ENCODE peak calls at places on chromosome 21, in six cellular contexts. P, F, K, V, Q and J are unnamed samples.

GRCh38 chr21:42027085-42027803 is 17.1 kb upstream of the ZBTB21 start:
- DNase-seq in P (no peak), F (no peak), K (no peak), V (no peak), Q (no peak), J (no peak)

GRCh38 chr21:31730687-31731111 is 1.2 kb downstream of the SCAF4 start:
- DNase-seq in P (peak; percentile 73), F (peak; percentile 88), K (no peak), V (no peak), Q (no peak), J (no peak)

GRCh38 chr21:42939581-42940413 is 14.4 kb upstream of the ERVH48-1 start:
- DNase-seq in P (peak; percentile 4), F (peak; percentile 35), K (peak; percentile 77), V (peak; percentile 48), Q (no peak), J (no peak)

GRCh38 chr21:36260030-36260787 is 59.8 kb upstream of the MORC3 start:
- DNase-seq in P (peak; percentile 34), F (peak; percentile 63), K (no peak), V (no peak), Q (no peak), J (no peak)

GRCh38 chr21:36710729-36711048 is 11.8 kb downstream of the SIM2 start:
- DNase-seq in P (no peak), F (peak; percentile 65), K (no peak), V (no peak), Q (no peak), J (peak; percentile 15)

GRCh38 chr21:28587748-28588147 is 404.9 kb downstream of the LTN1 start:
- DNase-seq in P (no peak), F (no peak), K (no peak), V (no peak), Q (no peak), J (no peak)

GRCh38 chr21:23639726-23640125 is 1967.6 kb downstream of the MRPL39 start:
- DNase-seq in P (no peak), F (no peak), K (no peak), V (no peak), Q (no peak), J (no peak)

GRCh38 chr21:41712201-41712600 is 54.7 kb downstream of the RIPK4 start:
- DNase-seq in P (peak; percentile 58), F (peak; percentile 85), K (peak; percentile 19), V (no peak), Q (no peak), J (no peak)

GRCh38 chr21:36027352-36027751 is 33.0 kb downstream of the SETD4 start:
- DNase-seq in P (no peak), F (no peak), K (no peak), V (no peak), Q (no peak), J (no peak)

GRCh38 chr21:31117046-31117916 is 79.0 kb upstream of the KRTAP19-8 start:
- DNase-seq in P (no peak), F (peak; percentile 55), K (no peak), V (no peak), Q (no peak), J (no peak)

GRCh38 chr21:19807231-19807630 is 1191.0 kb upstream of the NCAM2 start:
- DNase-seq in P (no peak), F (no peak), K (no peak), V (no peak), Q (no peak), J (no peak)

GRCh38 chr21:42156690-42157605 is 62.0 kb upstream of the ABCG1 start:
- DNase-seq in P (no peak), F (peak; percentile 39), K (no peak), V (no peak), Q (no peak), J (no peak)

GRCh38 chr21:17727361-17727760 is 91.8 kb downstream of the C21orf91 start:
- DNase-seq in P (no peak), F (no peak), K (no peak), V (no peak), Q (no peak), J (no peak)

GRCh38 chr21:36615274-36615964 is 83.5 kb upstream of the SIM2 start:
- DNase-seq in P (peak; percentile 53), F (peak; percentile 81), K (no peak), V (no peak), Q (no peak), J (no peak)

GRCh38 chr21:29299046-29299905 is 554 bp downstream of the BACH1 start:
- DNase-seq in P (peak; percentile 50), F (no peak), K (peak; percentile 85), V (peak; percentile 69), Q (peak; percentile 73), J (peak; percentile 78)

GRCh38 chr21:29953690-29954089 is 13.9 kb upstream of the GRIK1 start:
- DNase-seq in P (no peak), F (no peak), K (no peak), V (no peak), Q (no peak), J (no peak)

GRCh38 chr21:42695324-42696025 is 42.1 kb downstream of the PDE9A start:
- DNase-seq in P (no peak), F (peak; percentile 12), K (no peak), V (no peak), Q (no peak), J (peak; percentile 10)

GRCh38 chr21:27291006-27291405 is 324.1 kb upstream of the ADAMTS5 start:
- DNase-seq in P (no peak), F (no peak), K (no peak), V (no peak), Q (no peak), J (no peak)

GRCh38 chr21:42839271-42840231 is 39.8 kb downstream of the WDR4 start:
- DNase-seq in P (no peak), F (peak; percentile 43), K (peak; percentile 46), V (peak; percentile 9), Q (no peak), J (no peak)

GRCh38 chr21:29215709-29216108 is 83.0 kb upstream of the BACH1 start:
- DNase-seq in P (no peak), F (no peak), K (no peak), V (no peak), Q (no peak), J (no peak)

GRCh38 chr21:14527690-14528652 is 18.1 kb downstream of the SAMSN1 start:
- DNase-seq in P (no peak), F (no peak), K (no peak), V (no peak), Q (no peak), J (no peak)

GRCh38 chr21:32515869-32516268 is 69.5 kb downstream of the TCP10L start:
- DNase-seq in P (no peak), F (no peak), K (no peak), V (no peak), Q (no peak), J (no peak)

GRCh38 chr21:40049959-40050290 is 182.7 kb downstream of the PCP4 start:
- DNase-seq in P (peak; percentile 33), F (peak; percentile 63), K (no peak), V (no peak), Q (no peak), J (no peak)

GRCh38 chr21:28235169-28235892 is 757.3 kb downstream of the LTN1 start:
- DNase-seq in P (peak; percentile 24), F (peak; percentile 73), K (no peak), V (peak; percentile 22), Q (no peak), J (peak; percentile 31)

DNA sequence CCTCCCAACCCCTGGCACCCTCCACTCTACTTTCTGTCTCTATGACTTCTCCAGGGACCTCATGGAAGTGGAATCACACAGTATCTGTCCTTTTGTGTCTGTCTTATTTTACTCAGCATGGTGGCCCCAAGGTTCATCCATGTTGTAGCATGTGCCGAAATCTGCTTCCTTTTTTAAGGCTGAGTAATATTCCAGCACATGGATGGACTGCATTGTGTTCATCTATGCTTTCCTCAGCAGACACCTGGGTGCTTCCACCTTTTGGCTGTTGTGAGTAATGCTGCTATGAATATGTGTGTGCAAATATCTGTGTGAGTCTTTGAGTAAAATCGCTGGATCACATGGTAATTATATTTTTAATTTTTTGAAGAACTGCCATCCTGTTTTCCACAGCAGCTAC is 1.6 kb upstream of the PFKL start:
- DNase-seq in P (no peak), F (no peak), K (no peak), V (no peak), Q (no peak), J (no peak)
- TF ChIP-seq CTCF in P (no peak), F (no peak), K (no peak), V (no peak), Q (no peak), J (no peak)

GRCh38 chr21:38714998-38715397 is 90.7 kb upstream of the ETS2 start:
- DNase-seq in P (no peak), F (no peak), K (no peak), V (no peak), Q (no peak), J (no peak)

GRCh38 chr21:38716088-38716487 is 89.6 kb upstream of the ETS2 start:
- DNase-seq in P (no peak), F (no peak), K (no peak), V (no peak), Q (no peak), J (no peak)

GRCh38 chr21:38716942-38717341 is 88.8 kb upstream of the ETS2 start:
- DNase-seq in P (no peak), F (no peak), K (no peak), V (no peak), Q (no peak), J (no peak)

DNA sequence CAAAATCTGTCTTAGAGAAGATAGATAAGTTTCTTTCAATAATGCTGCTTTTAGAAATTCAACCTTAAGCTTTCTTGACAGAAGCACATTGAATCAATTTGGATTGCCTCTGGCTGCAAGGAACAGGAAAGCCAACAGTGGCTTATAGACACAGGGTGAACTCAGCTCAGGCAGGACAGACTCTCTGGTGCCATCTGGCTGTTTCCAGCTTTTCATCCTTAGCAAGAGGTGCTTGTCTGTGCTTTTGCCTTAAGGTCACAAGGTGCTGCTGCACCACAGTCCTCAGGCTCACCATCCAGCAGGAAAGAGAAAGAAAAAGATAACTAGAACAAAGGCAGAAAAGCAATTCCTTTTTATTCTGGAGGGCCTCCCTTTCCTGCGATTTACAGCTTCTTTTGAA is 93.7 kb upstream of the ETS2 start:
- DNase-seq in P (peak; percentile 53), F (peak; percentile 82), K (no peak), V (no peak), Q (no peak), J (no peak)
- TF ChIP-seq CTCF in P (no peak), F (peak; percentile 78), K (peak; percentile 33), V (peak; percentile 61), Q (no peak), J (peak; percentile 53)

DNA sequence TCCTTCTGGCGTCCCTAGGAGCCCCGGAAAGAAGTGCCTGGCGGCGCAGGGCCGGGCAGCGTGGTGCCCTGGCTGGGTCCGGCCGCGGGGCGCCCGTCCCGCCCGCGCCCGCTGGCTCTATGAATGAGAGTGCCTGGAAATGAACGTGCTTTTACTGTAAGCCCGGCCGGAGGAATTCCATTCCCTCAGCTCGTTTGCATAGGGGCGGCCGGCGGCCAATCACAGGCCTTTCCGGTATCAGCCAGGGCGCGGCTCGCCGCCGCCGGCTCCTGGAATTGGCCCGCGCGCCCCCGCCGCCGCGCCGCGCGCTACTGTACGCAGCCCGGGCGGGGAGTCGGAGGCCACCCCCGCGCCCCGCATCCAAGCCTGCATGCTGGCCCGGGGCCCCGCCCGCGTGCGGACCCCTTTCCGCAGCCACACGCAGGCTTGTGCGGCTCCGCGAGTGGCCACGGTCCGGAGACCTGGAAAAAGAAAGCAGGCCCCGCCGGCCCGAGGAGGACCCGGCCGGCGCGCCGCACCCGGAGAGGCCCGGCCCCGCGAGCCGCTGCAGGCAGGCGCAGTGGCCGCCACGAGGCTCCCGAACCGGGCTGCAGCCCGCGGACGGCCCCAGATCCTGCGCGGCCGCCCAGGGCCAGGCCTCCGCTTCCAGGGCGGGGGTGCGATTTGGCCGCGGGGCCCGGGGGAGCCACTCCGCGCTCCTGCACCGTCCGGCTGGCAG is 160.4 kb downstream of the RUNX1 start:
- DNase-seq in P (peak; percentile 92), F (peak; percentile 97), K (peak; percentile 94), V (peak; percentile 93), Q (peak; percentile 71), J (peak; percentile 93)
- TF ChIP-seq CTCF in P (no peak), F (no peak), K (no peak), V (no peak), Q (peak; percentile 3), J (no peak)

GRCh38 chr21:34635307-34635706 is 20.4 kb upstream of the RCAN1 start:
- DNase-seq in P (peak; percentile 67), F (peak; percentile 77), K (no peak), V (no peak), Q (no peak), J (no peak)
- TF ChIP-seq CTCF in P (peak; percentile 62), F (peak; percentile 72), K (peak; percentile 30), V (peak; percentile 44), Q (no peak), J (peak; percentile 31)